ENCODE peak calls at places on chromosomes 12 and 14, in four cellular contexts. B is dorsolateral prefrontal cortex, X is brain microvascular endothelial cell, O is prostate gland. Y is an unnamed sample.

GRCh38 chr14:101965145-101965531 is 765 bp downstream of the DYNC1H1 start:
- DNase-seq in O (peak), X (peak), B (peak), Y (peak)

GRCh38 chr14:42140831-42141279 is 534.2 kb downstream of the LRFN5 start:
- DNase-seq in X (peak), O (no peak), B (no peak), Y (no peak)

GRCh38 chr14:66758031-66758613 is 250.2 kb downstream of the GPHN start:
- DNase-seq in X (no peak), O (no peak), B (no peak), Y (no peak)

GRCh38 chr12:85711735-85712390 is 124.3 kb downstream of the RASSF9 start:
- DNase-seq in B (no peak), X (no peak), O (no peak), Y (no peak)

GRCh38 chr12:64252708-64253107 is 30.6 kb upstream of the KICS2 start:
- DNase-seq in X (no peak), B (no peak), O (no peak), Y (no peak)

GRCh38 chr14:105059917-105060565 is 5.2 kb downstream of the GPR132 start:
- DNase-seq in O (no peak), X (no peak), B (no peak), Y (no peak)

GRCh38 chr14:56055521-56055920 is 62.7 kb upstream of the PELI2 start:
- DNase-seq in B (no peak), X (no peak), O (no peak), Y (no peak)

GRCh38 chr12:47085815-47086252 is 6.1 kb upstream of the AMIGO2 start:
- DNase-seq in X (peak), B (no peak), O (no peak), Y (no peak)

GRCh38 chr14:53716521-53716920 is 240.1 kb downstream of the BMP4 start:
- DNase-seq in B (no peak), O (no peak), X (no peak), Y (no peak)

GRCh38 chr14:51208982-51209381 is 31.1 kb upstream of the TMX1 start:
- DNase-seq in X (no peak), B (no peak), O (no peak), Y (no peak)

GRCh38 chr12:2052861-2053674 is at the start of gene CACNA1C:
- DNase-seq in X (no peak), B (peak), O (peak), Y (peak)

GRCh38 chr12:108649668-108650067 is 16.0 kb upstream of the SELPLG start:
- DNase-seq in B (no peak), O (no peak), X (peak), Y (no peak)

GRCh38 chr14:62209287-62209899 is 447.2 kb downstream of the SNAPC1 start:
- DNase-seq in O (no peak), B (no peak), X (peak), Y (no peak)

GRCh38 chr12:102024765-102025164 is 37.0 kb downstream of the WASHC3 start:
- DNase-seq in O (no peak), B (no peak), X (no peak), Y (no peak)

GRCh38 chr14:44505588-44505987 is 1.5 kb downstream of the FSCB start:
- DNase-seq in B (no peak), X (no peak), O (no peak), Y (no peak)

GRCh38 chr14:69268763-69269162 is 8.8 kb downstream of the GALNT16 start:
- DNase-seq in X (peak), O (no peak), B (no peak), Y (no peak)

GRCh38 chr14:101889366-101889765 is 75.0 kb upstream of the DYNC1H1 start:
- DNase-seq in B (peak), X (no peak), O (no peak), Y (no peak)

GRCh38 chr12:6788972-6789905 is at the start of gene CD4:
- DNase-seq in B (no peak), X (no peak), O (no peak), Y (peak)

GRCh38 chr12:15939111-15939510 is 28.0 kb downstream of the DERA start:
- DNase-seq in O (no peak), B (no peak), X (no peak), Y (no peak)

GRCh38 chr14:81219821-81220487 is 805 bp downstream of the GTF2A1 start:
- DNase-seq in X (peak), O (peak), B (no peak), Y (peak)

GRCh38 chr14:91138511-91139359 is 24.9 kb downstream of the DGLUCY start:
- DNase-seq in X (peak), B (no peak), O (no peak), Y (no peak)

GRCh38 chr14:83096092-83096491 is 1562.4 kb upstream of the SEL1L start:
- DNase-seq in B (no peak), O (no peak), X (no peak), Y (no peak)

GRCh38 chr14:93941293-93941910 is 14.3 kb downstream of the FAM181A start:
- DNase-seq in B (no peak), O (no peak), X (peak), Y (no peak)

GRCh38 chr12:65879878-65880277 is 55.6 kb downstream of the HMGA2 start:
- DNase-seq in B (no peak), X (peak), O (no peak), Y (no peak)

GRCh38 chr14:51368721-51369163 is 128.7 kb downstream of the TMX1 start:
- DNase-seq in O (no peak), X (peak), B (no peak), Y (peak)

GRCh38 chr14:65352964-65353530 is 59.5 kb upstream of the FUT8 start:
- DNase-seq in B (no peak), X (no peak), O (no peak), Y (no peak)

GRCh38 chr12:81170072-81170471 is 92.2 kb downstream of the ACSS3 start:
- DNase-seq in O (no peak), B (no peak), X (peak), Y (no peak)

GRCh38 chr12:109967383-109968031 is 28.7 kb downstream of the GIT2 start:
- DNase-seq in O (no peak), B (no peak), X (no peak), Y (no peak)

GRCh38 chr14:95489163-95489887 is 27.1 kb downstream of the SYNE3 start:
- DNase-seq in B (no peak), O (no peak), X (no peak), Y (no peak)

DNA sequence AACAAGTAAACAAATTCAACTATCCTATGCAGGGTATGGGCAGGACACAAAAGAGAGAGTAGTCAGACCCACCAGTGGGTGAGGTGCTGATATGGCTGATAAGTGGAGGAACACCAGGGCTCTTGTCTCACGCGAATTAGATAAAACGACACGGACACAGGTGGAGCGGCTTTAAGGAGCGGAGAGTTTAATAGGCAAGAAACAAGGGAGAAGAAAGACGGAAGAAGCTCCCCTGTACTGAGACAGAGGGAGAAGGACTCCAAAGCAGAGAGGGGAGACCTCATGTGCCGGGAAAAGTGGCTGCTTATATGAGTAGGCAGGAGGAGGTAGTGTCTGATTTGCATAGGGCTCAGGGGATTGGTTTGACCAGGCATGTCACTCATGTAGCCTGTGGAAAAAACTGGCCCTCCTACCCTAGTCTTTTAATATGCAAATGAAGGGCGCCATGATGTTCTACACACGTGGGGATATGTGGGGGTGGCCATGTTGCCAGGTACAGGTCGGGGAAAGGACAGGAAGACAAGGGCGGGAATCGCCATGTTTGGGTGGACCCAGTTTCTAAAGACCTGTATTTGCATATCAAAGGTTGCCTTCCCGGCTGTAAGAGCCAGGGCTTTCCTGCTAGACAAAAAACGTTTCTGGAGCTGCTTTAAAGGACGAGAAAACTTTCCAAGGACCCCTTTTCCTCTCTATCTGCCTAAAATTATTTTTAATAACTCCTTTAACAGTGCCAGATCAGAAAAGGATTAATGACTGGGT is 28.8 kb downstream of the RPGRIP1 start:
- DNase-seq in O (peak), B (no peak), X (peak), Y (peak)
- H3K4me3 ChIP-seq in O (peak), B (peak), X (peak), Y (peak)

DNA sequence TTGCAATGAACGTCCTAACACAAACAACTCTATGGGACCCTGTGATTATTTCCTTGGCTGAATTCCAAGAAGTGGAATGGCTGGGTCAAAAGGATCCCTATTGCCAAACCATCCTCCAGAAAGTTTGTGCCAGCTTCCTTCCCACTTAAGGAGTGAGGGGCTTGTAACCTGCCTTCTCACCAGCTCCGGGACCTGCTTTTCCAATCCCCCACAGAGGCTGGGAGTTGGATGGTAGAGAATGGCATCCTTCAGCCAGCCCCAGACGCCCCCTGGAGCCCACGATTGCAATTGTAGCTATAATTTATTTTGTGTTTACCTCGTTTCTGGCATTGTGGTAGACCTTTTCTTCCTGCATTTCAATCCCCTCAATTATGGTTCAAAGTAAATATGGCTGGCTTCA is 9.7 kb upstream of the ZDHHC22 start:
- DNase-seq in X (no peak), B (no peak), O (no peak), Y (no peak)
- TF ChIP-seq CTCF in X (peak), B (peak), O (no peak), Y (peak)

GRCh38 chr12:4277205-4277543 is 3.6 kb downstream of the CCND2 start:
- DNase-seq in X (no peak), O (no peak), B (no peak), Y (no peak)
- H3K27ac ChIP-seq in X (no peak), O (no peak), B (no peak), Y (peak)

GRCh38 chr12:53754633-53755261 is 3.0 kb upstream of the CISTR start:
- DNase-seq in O (no peak), B (no peak), X (no peak), Y (no peak)

GRCh38 chr12:53756300-53757094 is 4.7 kb upstream of the CISTR start:
- DNase-seq in B (no peak), O (no peak), X (no peak), Y (no peak)

GRCh38 chr12:53754196-53754595 is 2.4 kb upstream of the CISTR start:
- DNase-seq in O (no peak), X (no peak), B (no peak), Y (no peak)

GRCh38 chr12:53757095-53757770 is 5.5 kb upstream of the CISTR start:
- DNase-seq in X (peak), B (peak), O (peak), Y (peak)

GRCh38 chr12:53755451-53756290 is 3.9 kb upstream of the CISTR start:
- DNase-seq in X (no peak), B (no peak), O (no peak), Y (no peak)
- H3K4me3 ChIP-seq in X (no peak), B (no peak), O (no peak), Y (no peak)

DNA sequence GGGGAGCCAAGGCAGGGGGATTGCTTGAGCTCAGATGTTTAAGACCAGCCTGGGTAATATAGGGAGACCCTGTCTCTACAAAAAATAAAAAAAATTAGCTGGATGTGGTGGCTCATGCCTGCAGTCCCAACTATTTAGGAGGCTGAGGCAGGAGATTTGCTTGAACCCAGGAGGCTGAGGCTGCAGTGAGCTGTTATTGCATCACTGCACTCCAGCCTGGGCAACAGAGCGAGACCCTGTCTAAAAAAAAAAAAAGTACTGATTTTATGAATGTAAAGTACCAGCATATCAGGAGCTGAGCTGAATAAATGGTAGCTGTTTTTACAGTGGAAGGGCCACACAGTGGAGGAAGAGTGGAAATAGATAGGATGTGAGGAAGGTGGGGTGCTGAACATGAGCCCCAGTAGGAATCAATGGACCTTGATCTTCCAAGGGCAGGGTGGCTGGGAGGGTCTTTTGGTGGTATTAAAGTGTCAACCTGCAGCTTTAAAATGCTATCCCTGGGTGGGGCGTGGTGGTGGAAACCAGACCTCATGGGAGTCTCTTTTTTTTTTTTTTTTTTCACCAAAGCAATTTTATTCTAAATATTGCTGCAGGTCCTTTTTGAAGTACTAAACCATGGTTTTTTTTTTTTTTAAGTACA is 2.2 kb downstream of the ATP23 start:
- DNase-seq in B (no peak), X (no peak), O (no peak), Y (no peak)
- TF ChIP-seq CTCF in B (no peak), X (no peak), O (no peak), Y (no peak)

DNA sequence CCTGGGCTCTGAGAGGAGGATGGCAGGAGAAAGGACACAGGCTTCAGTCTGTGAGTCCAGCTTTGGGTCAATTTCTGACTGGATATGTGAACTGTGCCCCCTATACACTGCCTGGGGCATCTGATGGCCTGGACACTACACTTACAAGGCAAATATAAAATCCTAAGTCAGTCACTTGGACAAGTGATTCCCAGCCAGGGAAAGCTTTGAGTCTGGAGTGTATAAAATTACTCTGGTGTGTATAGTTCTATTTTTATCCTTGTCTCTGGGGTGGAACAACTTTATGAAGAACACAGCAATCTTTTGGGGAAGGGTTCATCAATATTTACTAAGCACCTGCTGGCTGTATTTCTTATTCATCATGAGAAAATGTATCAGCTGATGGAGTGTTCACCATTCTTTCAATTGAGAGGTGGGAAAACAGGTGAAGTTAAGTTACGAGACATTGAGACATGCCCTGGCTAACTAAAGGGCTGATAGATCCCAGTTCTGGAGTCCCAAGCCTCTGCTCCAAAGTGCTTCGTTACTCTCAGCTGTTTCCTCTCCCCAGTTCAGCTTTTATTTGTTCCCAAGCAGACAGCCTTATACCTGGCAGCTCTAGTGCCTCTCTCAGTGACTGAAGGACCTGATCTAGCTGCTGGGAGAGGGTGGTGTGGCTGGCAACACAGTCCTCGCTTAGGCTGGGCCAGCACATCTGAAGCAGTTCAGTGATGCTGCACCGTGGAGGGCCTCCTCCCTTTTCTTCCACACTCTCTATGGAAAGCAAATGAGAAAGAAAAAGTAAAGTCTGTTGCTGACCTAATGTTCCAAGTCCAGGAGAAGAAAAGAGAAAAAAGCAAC is 30.9 kb downstream of the ZFYVE26 start:
- DNase-seq in O (no peak), X (no peak), B (no peak), Y (no peak)
- H3K27ac ChIP-seq in O (no peak), X (no peak), B (no peak), Y (no peak)

GRCh38 chr12:124259168-124260066 is 35.5 kb upstream of the RFLNA start:
- DNase-seq in B (no peak), O (no peak), X (peak), Y (no peak)
- H3K4me3 ChIP-seq in B (no peak), O (no peak), X (no peak), Y (no peak)

GRCh38 chr12:55720894-55721444 is 776 bp downstream of the RDH5 start:
- DNase-seq in O (peak), B (no peak), X (peak), Y (peak)
- TF ChIP-seq CTCF in O (peak), B (peak), X (peak), Y (peak)

GRCh38 chr12:25615119-25615518 is 62.0 kb upstream of the LMNTD1 start:
- DNase-seq in X (peak), O (no peak), B (no peak), Y (no peak)
- H3K27ac ChIP-seq in X (peak), O (no peak), B (no peak), Y (no peak)

DNA sequence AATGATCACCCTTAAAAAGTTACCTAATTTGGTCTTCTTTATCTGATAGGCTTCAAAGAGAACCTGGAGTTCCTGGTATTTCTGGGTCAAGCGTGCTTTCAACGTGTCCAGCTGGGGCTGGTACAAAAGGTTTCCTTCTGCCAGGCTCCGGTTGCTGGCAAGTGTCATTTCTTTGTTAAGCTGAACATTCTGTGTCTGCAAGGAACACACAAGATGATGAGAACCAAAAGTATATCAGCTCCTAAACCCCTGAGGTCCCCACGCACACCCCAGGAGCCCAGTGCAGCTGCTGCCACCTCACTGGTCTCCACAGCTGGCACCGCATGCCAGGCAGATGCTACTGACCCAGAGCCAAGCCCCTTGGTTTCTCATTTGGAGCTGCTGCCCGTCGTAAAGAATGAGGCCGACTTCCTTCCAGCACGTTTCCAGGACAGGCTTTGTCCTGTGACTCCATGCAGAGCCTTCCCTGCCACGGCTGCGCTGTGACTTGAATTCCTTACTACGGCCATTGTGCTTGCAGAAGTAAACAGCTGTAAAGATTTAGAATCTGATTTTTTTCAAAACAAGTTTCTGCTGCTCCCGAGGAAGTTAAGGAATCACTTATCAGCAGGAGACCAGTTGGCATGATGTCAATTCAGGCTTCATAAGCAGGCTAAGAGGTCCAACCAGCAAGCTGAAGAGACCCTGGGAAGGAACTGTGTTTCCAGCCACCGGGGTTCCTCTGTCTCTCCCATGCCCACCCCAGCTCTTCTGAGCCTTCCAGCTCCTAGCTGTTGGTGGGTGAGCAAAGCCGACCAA is 24.9 kb downstream of the VPS37B start:
- DNase-seq in O (peak), B (peak), X (peak), Y (no peak)
- H3K4me3 ChIP-seq in O (no peak), B (peak), X (peak), Y (peak)